ENCODE peak calls at places on chromosomes 13 and 19, in eight cellular contexts. One of them, this sample, is unnamed.

GRCh38 chr13:36456577-36456976 is 24.3 kb downstream of the CCNA1 start:
- DNase-seq in iris pigment epithelial cell: no peak
- DNase-seq in activated T-cell treated with anti-CD3 and anti-CD28 coated beads, Interleukin-2, amount 50 U/mL, for 72 hours: no peak
- DNase-seq in upper lobe of left lung: no peak
- DNase-seq in cardiac fibroblast: no peak
- DNase-seq in stimulated activated CD4-positive, alpha-beta T cell treated with anti-CD3 and anti-CD28 coated beads, TNF-alpha, amount 100 ng/mL, for 1 hour: no peak
- DNase-seq in NCI-H460: no peak
- DNase-seq in mucosa of gallbladder: no peak
- DNase-seq in this sample: no peak

GRCh38 chr19:17487240-17488121 is 17.2 kb downstream of the SLC27A1 start:
- DNase-seq in iris pigment epithelial cell: no peak
- DNase-seq in activated T-cell treated with anti-CD3 and anti-CD28 coated beads, Interleukin-2, amount 50 U/mL, for 72 hours: no peak
- DNase-seq in upper lobe of left lung: peak
- DNase-seq in cardiac fibroblast: no peak
- DNase-seq in stimulated activated CD4-positive, alpha-beta T cell treated with anti-CD3 and anti-CD28 coated beads, TNF-alpha, amount 100 ng/mL, for 1 hour: no peak
- DNase-seq in NCI-H460: no peak
- DNase-seq in mucosa of gallbladder: no peak
- DNase-seq in this sample: no peak

GRCh38 chr19:46731007-46731501 is 14.1 kb upstream of the PRKD2 start:
- DNase-seq in iris pigment epithelial cell: peak
- DNase-seq in activated T-cell treated with anti-CD3 and anti-CD28 coated beads, Interleukin-2, amount 50 U/mL, for 72 hours: no peak
- DNase-seq in upper lobe of left lung: no peak
- DNase-seq in cardiac fibroblast: peak
- DNase-seq in stimulated activated CD4-positive, alpha-beta T cell treated with anti-CD3 and anti-CD28 coated beads, TNF-alpha, amount 100 ng/mL, for 1 hour: no peak
- DNase-seq in NCI-H460: no peak
- DNase-seq in mucosa of gallbladder: no peak
- DNase-seq in this sample: peak

GRCh38 chr13:106432636-106433035 is 102.8 kb downstream of the EFNB2 start:
- DNase-seq in iris pigment epithelial cell: no peak
- DNase-seq in activated T-cell treated with anti-CD3 and anti-CD28 coated beads, Interleukin-2, amount 50 U/mL, for 72 hours: no peak
- DNase-seq in upper lobe of left lung: no peak
- DNase-seq in cardiac fibroblast: no peak
- DNase-seq in stimulated activated CD4-positive, alpha-beta T cell treated with anti-CD3 and anti-CD28 coated beads, TNF-alpha, amount 100 ng/mL, for 1 hour: no peak
- DNase-seq in NCI-H460: peak
- DNase-seq in mucosa of gallbladder: no peak
- DNase-seq in this sample: no peak

GRCh38 chr13:93226623-93227279 is at the start of gene GPC6:
- DNase-seq in iris pigment epithelial cell: peak
- DNase-seq in activated T-cell treated with anti-CD3 and anti-CD28 coated beads, Interleukin-2, amount 50 U/mL, for 72 hours: no peak
- DNase-seq in upper lobe of left lung: peak
- DNase-seq in cardiac fibroblast: peak
- DNase-seq in stimulated activated CD4-positive, alpha-beta T cell treated with anti-CD3 and anti-CD28 coated beads, TNF-alpha, amount 100 ng/mL, for 1 hour: no peak
- DNase-seq in NCI-H460: peak
- DNase-seq in mucosa of gallbladder: peak
- DNase-seq in this sample: peak

GRCh38 chr13:41064493-41064892 is 3.2 kb downstream of the WBP4 start:
- DNase-seq in iris pigment epithelial cell: peak
- DNase-seq in activated T-cell treated with anti-CD3 and anti-CD28 coated beads, Interleukin-2, amount 50 U/mL, for 72 hours: no peak
- DNase-seq in upper lobe of left lung: no peak
- DNase-seq in cardiac fibroblast: peak
- DNase-seq in stimulated activated CD4-positive, alpha-beta T cell treated with anti-CD3 and anti-CD28 coated beads, TNF-alpha, amount 100 ng/mL, for 1 hour: no peak
- DNase-seq in NCI-H460: no peak
- DNase-seq in mucosa of gallbladder: no peak
- DNase-seq in this sample: no peak

GRCh38 chr13:76816394-76816793 is 69.8 kb downstream of the KCTD12 start:
- DNase-seq in iris pigment epithelial cell: no peak
- DNase-seq in activated T-cell treated with anti-CD3 and anti-CD28 coated beads, Interleukin-2, amount 50 U/mL, for 72 hours: peak
- DNase-seq in upper lobe of left lung: no peak
- DNase-seq in cardiac fibroblast: no peak
- DNase-seq in stimulated activated CD4-positive, alpha-beta T cell treated with anti-CD3 and anti-CD28 coated beads, TNF-alpha, amount 100 ng/mL, for 1 hour: no peak
- DNase-seq in NCI-H460: no peak
- DNase-seq in mucosa of gallbladder: no peak
- DNase-seq in this sample: no peak

GRCh38 chr19:13844130-13844631 is 32.8 kb upstream of the NANOS3 start:
- DNase-seq in iris pigment epithelial cell: no peak
- DNase-seq in activated T-cell treated with anti-CD3 and anti-CD28 coated beads, Interleukin-2, amount 50 U/mL, for 72 hours: peak
- DNase-seq in upper lobe of left lung: no peak
- DNase-seq in cardiac fibroblast: no peak
- DNase-seq in stimulated activated CD4-positive, alpha-beta T cell treated with anti-CD3 and anti-CD28 coated beads, TNF-alpha, amount 100 ng/mL, for 1 hour: no peak
- DNase-seq in NCI-H460: no peak
- DNase-seq in mucosa of gallbladder: no peak
- DNase-seq in this sample: peak

GRCh38 chr19:10929402-10929794 is 787 bp downstream of the TIMM29 start:
- DNase-seq in iris pigment epithelial cell: no peak
- DNase-seq in activated T-cell treated with anti-CD3 and anti-CD28 coated beads, Interleukin-2, amount 50 U/mL, for 72 hours: no peak
- DNase-seq in upper lobe of left lung: no peak
- DNase-seq in cardiac fibroblast: no peak
- DNase-seq in stimulated activated CD4-positive, alpha-beta T cell treated with anti-CD3 and anti-CD28 coated beads, TNF-alpha, amount 100 ng/mL, for 1 hour: no peak
- DNase-seq in NCI-H460: no peak
- DNase-seq in mucosa of gallbladder: no peak
- DNase-seq in this sample: no peak

GRCh38 chr19:14544977-14545715 is 15.8 kb downstream of the TECR start:
- DNase-seq in iris pigment epithelial cell: peak
- DNase-seq in activated T-cell treated with anti-CD3 and anti-CD28 coated beads, Interleukin-2, amount 50 U/mL, for 72 hours: no peak
- DNase-seq in upper lobe of left lung: peak
- DNase-seq in cardiac fibroblast: no peak
- DNase-seq in stimulated activated CD4-positive, alpha-beta T cell treated with anti-CD3 and anti-CD28 coated beads, TNF-alpha, amount 100 ng/mL, for 1 hour: no peak
- DNase-seq in NCI-H460: no peak
- DNase-seq in mucosa of gallbladder: no peak
- DNase-seq in this sample: no peak

GRCh38 chr13:99658266-99658991 is 157.2 kb downstream of the TM9SF2 start:
- DNase-seq in iris pigment epithelial cell: peak
- DNase-seq in activated T-cell treated with anti-CD3 and anti-CD28 coated beads, Interleukin-2, amount 50 U/mL, for 72 hours: peak
- DNase-seq in upper lobe of left lung: peak
- DNase-seq in cardiac fibroblast: peak
- DNase-seq in stimulated activated CD4-positive, alpha-beta T cell treated with anti-CD3 and anti-CD28 coated beads, TNF-alpha, amount 100 ng/mL, for 1 hour: peak
- DNase-seq in NCI-H460: peak
- DNase-seq in mucosa of gallbladder: peak
- DNase-seq in this sample: peak

GRCh38 chr13:38758278-38758677 is 71.4 kb downstream of the FREM2 start:
- DNase-seq in iris pigment epithelial cell: no peak
- DNase-seq in activated T-cell treated with anti-CD3 and anti-CD28 coated beads, Interleukin-2, amount 50 U/mL, for 72 hours: no peak
- DNase-seq in upper lobe of left lung: no peak
- DNase-seq in cardiac fibroblast: no peak
- DNase-seq in stimulated activated CD4-positive, alpha-beta T cell treated with anti-CD3 and anti-CD28 coated beads, TNF-alpha, amount 100 ng/mL, for 1 hour: no peak
- DNase-seq in NCI-H460: no peak
- DNase-seq in mucosa of gallbladder: no peak
- DNase-seq in this sample: no peak

GRCh38 chr13:40549500-40550094 is 116.8 kb downstream of the FOXO1 start:
- DNase-seq in iris pigment epithelial cell: peak
- DNase-seq in activated T-cell treated with anti-CD3 and anti-CD28 coated beads, Interleukin-2, amount 50 U/mL, for 72 hours: no peak
- DNase-seq in upper lobe of left lung: no peak
- DNase-seq in cardiac fibroblast: peak
- DNase-seq in stimulated activated CD4-positive, alpha-beta T cell treated with anti-CD3 and anti-CD28 coated beads, TNF-alpha, amount 100 ng/mL, for 1 hour: no peak
- DNase-seq in NCI-H460: no peak
- DNase-seq in mucosa of gallbladder: no peak
- DNase-seq in this sample: no peak